ENCODE peak calls at places on chromosomes 11 and 22, in nine cellular contexts. P is IMR-90, J is HepG2, N is gastrocnemius medialis, R is breast epithelium, S is H1, Z is suprapubic skin, A is spleen, L is Peyer's patch. H is an unnamed sample.

GRCh38 chr22:50620861-50621490 is 7.0 kb downstream of the ARSA start:
- DNase-seq in Z (no peak), S (no peak), R (no peak), L (peak; percentile 76), P (no peak), N (no peak), A (peak; percentile 88), J (peak; percentile 25), H (peak; percentile 35)

GRCh38 chr22:44384563-44384940 is 71.8 kb upstream of the SHISAL1 start:
- DNase-seq in J (no peak), Z (peak; percentile 39), L (no peak), A (peak; percentile 40), N (no peak), S (no peak), P (no peak), R (no peak), H (peak; percentile 5)

GRCh38 chr11:29432719-29433325 is 584.0 kb downstream of the KCNA4 start:
- DNase-seq in J (peak; percentile 2), L (no peak), P (peak; percentile 6), N (no peak), A (no peak), Z (no peak), S (no peak), R (no peak), H (no peak)

GRCh38 chr11:101617735-101618332 is 34.0 kb upstream of the TRPC6 start:
- DNase-seq in A (no peak), Z (no peak), N (no peak), L (no peak), P (peak; percentile 52), S (peak; percentile 5), R (no peak), J (no peak), H (no peak)

GRCh38 chr11:19237813-19238212 is 2.9 kb downstream of the E2F8 start:
- DNase-seq in R (no peak), Z (no peak), A (no peak), J (peak; percentile 66), N (no peak), S (no peak), L (no peak), P (no peak), H (no peak)

GRCh38 chr11:47510231-47510630 is 42.7 kb downstream of the CELF1 start:
- DNase-seq in S (no peak), J (no peak), L (no peak), A (no peak), P (peak; percentile 58), N (no peak), R (no peak), Z (no peak), H (no peak)

GRCh38 chr11:65499713-65500261 is 942 bp downstream of the MALAT1 start:
- DNase-seq in A (no peak), P (no peak), R (no peak), S (no peak), Z (no peak), L (no peak), N (no peak), J (no peak), H (no peak)

GRCh38 chr11:3109434-3109833 is 52.2 kb upstream of the CARS1 start:
- DNase-seq in J (no peak), S (no peak), P (no peak), L (no peak), A (peak; percentile 51), R (no peak), Z (peak; percentile 46), N (no peak), H (no peak)

GRCh38 chr11:125448136-125448535 is 47.9 kb downstream of the FEZ1 start:
- DNase-seq in J (no peak), L (no peak), R (no peak), P (peak; percentile 75), Z (no peak), S (no peak), N (no peak), A (no peak), H (no peak)

GRCh38 chr22:43090130-43090789 is 1.1 kb upstream of the TTLL1 start:
- DNase-seq in A (no peak), S (no peak), N (peak; percentile 33), Z (no peak), J (peak; percentile 88), P (peak; percentile 80), R (peak; percentile 41), L (peak; percentile 40), H (peak; percentile 57)

GRCh38 chr11:74636633-74637184 is 44.3 kb downstream of the POLD3 start:
- DNase-seq in R (no peak), A (no peak), N (no peak), S (no peak), Z (no peak), J (no peak), P (peak; percentile 95), L (no peak), H (no peak)

GRCh38 chr11:34791725-34792124 is 124.5 kb downstream of the APIP start:
- DNase-seq in S (no peak), N (no peak), L (no peak), A (no peak), J (peak; percentile 17), Z (no peak), P (no peak), R (no peak), H (no peak)

GRCh38 chr11:34790620-34791019 is 125.6 kb downstream of the APIP start:
- DNase-seq in J (no peak), Z (no peak), P (no peak), N (no peak), L (no peak), A (no peak), S (no peak), R (no peak), H (no peak)

GRCh38 chr11:34793666-34794065 is 122.5 kb downstream of the APIP start:
- DNase-seq in P (no peak), A (no peak), R (no peak), J (no peak), N (peak; percentile 35), S (no peak), L (no peak), Z (no peak), H (no peak)

GRCh38 chr11:34792814-34793241 is 123.4 kb downstream of the APIP start:
- DNase-seq in L (no peak), J (peak; percentile 12), P (no peak), Z (peak; percentile 80), A (no peak), R (peak; percentile 83), N (peak; percentile 17), S (no peak), H (no peak)

GRCh38 chr11:34792143-34792542 is 124.0 kb downstream of the APIP start:
- DNase-seq in S (no peak), A (no peak), N (no peak), R (no peak), J (no peak), P (no peak), L (no peak), Z (no peak), H (no peak)
- TF ChIP-seq CTCF in S (no peak), A (no peak), N (no peak), R (no peak), J (no peak), P (no peak), L (no peak), Z (no peak), H (no peak)

GRCh38 chr11:133953999-133954398 is 2.8 kb downstream of the IGSF9B start:
- DNase-seq in P (no peak), J (no peak), S (no peak), R (no peak), A (no peak), N (no peak), Z (no peak), L (no peak), H (no peak)

GRCh38 chr11:133955091-133955846 is 1.5 kb downstream of the IGSF9B start:
- DNase-seq in R (no peak), Z (no peak), S (no peak), L (no peak), N (no peak), J (no peak), A (no peak), P (no peak), H (peak; percentile 45)

GRCh38 chr11:133957926-133958325 is 1.2 kb upstream of the IGSF9B start:
- DNase-seq in P (no peak), R (no peak), S (no peak), A (no peak), Z (no peak), J (no peak), N (no peak), L (no peak), H (peak; percentile 57)

GRCh38 chr11:133955945-133956421 is 785 bp downstream of the IGSF9B start:
- DNase-seq in A (no peak), P (no peak), L (no peak), J (no peak), N (no peak), Z (no peak), R (no peak), S (no peak), H (no peak)

DNA sequence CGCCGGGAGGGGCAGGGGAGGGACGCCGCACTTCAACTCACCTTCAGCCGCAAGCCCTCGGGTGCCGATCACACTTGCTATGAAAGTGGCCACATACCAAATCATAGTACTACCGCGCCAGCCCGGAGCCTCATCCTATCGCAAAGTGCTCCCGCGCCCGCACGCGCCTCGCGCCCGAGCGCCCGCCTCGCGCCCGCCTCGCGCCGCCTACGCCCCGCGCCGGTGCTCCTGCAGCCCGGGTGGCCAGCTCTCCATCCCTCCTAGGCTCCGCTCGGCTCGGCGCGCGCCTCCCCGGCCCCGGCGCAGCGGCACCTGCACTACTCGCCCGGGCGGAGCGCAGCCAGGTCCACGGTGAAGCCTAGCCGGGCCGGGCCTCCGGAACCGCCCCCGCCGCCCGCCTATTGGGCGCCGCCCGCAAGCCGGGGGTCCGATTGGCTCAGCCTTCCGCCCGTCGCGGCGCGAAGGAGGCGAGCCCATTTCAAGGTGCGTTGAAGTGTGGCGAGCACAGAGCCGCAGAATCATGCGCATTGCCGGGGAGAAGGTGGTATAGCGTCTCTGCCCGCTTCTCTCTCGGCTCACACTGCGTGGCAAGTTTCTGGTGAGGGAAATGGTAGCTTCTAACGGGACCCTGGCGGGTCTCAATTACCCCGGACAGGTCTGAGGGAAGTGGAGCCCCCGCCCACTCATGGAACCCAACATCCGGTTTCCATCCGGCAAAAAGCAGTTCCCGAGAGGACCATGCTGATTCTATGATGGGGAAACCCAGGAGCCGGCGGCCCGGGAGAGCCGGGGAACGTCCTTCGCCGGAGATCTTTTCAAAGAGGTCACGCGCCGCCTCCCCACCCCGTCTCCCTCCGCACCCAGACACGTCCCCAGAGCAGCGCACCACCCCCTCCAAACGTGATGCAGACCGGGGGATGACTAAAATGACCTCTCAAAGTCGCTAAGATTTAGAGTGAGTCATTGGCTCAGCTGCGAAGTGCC is at the start of gene IGSF9B:
- DNase-seq in S (peak; percentile 47), P (peak; percentile 45), R (peak; percentile 82), Z (peak; percentile 81), N (peak; percentile 80), L (peak; percentile 67), J (no peak), A (peak; percentile 92), H (peak; percentile 83)
- TF ChIP-seq POLR2A in S (peak; percentile 35), P (no peak), R (no peak), Z (no peak), N (peak; percentile 74), L (no peak), J (no peak), A (no peak), H (no peak)

GRCh38 chr11:14643697-14644395 is at the start of gene PDE3B:
- DNase-seq in Z (peak; percentile 70), S (no peak), L (peak; percentile 75), R (no peak), N (peak; percentile 30), A (peak; percentile 95), J (peak; percentile 83), P (peak; percentile 27), H (peak; percentile 48)
- TF ChIP-seq CTCF in Z (no peak), S (no peak), L (no peak), R (no peak), N (no peak), A (no peak), J (peak; percentile 59), P (no peak), H (no peak)

GRCh38 chr11:563066-563811 is 2.5 kb downstream of the RASSF7 start:
- DNase-seq in N (no peak), A (peak; percentile 77), L (no peak), J (no peak), R (no peak), Z (no peak), P (no peak), S (no peak), H (no peak)
- TF ChIP-seq POLR2A in N (no peak), A (no peak), L (no peak), J (no peak), R (no peak), Z (no peak), P (no peak), S (no peak), H (no peak)